ENCODE peak calls at places on chromosome 10, in four cellular contexts. One of them, this sample, is unnamed.

GRCh38 chr10:114327537-114328277 is 76.6 kb downstream of the AFAP1L2 start:
- DNase-seq in GOT3: no peak
- DNase-seq in CMK: no peak
- DNase-seq in left ventricle myocardium inferior: peak; percentile 59
- DNase-seq in this sample: no peak

GRCh38 chr10:43861966-43862751 is 213.5 kb upstream of the ZNF32 start:
- DNase-seq in GOT3: no peak
- DNase-seq in left ventricle myocardium inferior: no peak
- DNase-seq in CMK: no peak
- DNase-seq in this sample: no peak

GRCh38 chr10:132606536-132607316 is 69.1 kb downstream of the INPP5A start:
- DNase-seq in CMK: no peak
- DNase-seq in left ventricle myocardium inferior: peak; percentile 56
- DNase-seq in GOT3: no peak
- DNase-seq in this sample: no peak

GRCh38 chr10:97891497-97892167 is 42.0 kb downstream of the GOLGA7B start:
- DNase-seq in CMK: no peak
- DNase-seq in left ventricle myocardium inferior: no peak
- DNase-seq in GOT3: no peak
- DNase-seq in this sample: no peak

GRCh38 chr10:103153302-103153759 is 39.7 kb downstream of the NT5C2 start:
- DNase-seq in CMK: no peak
- DNase-seq in GOT3: no peak
- DNase-seq in left ventricle myocardium inferior: no peak
- DNase-seq in this sample: no peak

GRCh38 chr10:74179124-74179710 is 28.2 kb downstream of the ADK start:
- DNase-seq in left ventricle myocardium inferior: no peak
- DNase-seq in GOT3: no peak
- DNase-seq in CMK: no peak
- DNase-seq in this sample: no peak

GRCh38 chr10:51815723-51816122 is 116.3 kb upstream of the CSTF2T start:
- DNase-seq in left ventricle myocardium inferior: no peak
- DNase-seq in CMK: no peak
- DNase-seq in GOT3: no peak
- DNase-seq in this sample: no peak

GRCh38 chr10:69847883-69848282 is 46.2 kb downstream of the COL13A1 start:
- DNase-seq in GOT3: no peak
- DNase-seq in CMK: no peak
- DNase-seq in left ventricle myocardium inferior: no peak
- DNase-seq in this sample: no peak

GRCh38 chr10:73248259-73248724 is 1.2 kb upstream of the DNAJC9 start:
- DNase-seq in CMK: no peak
- DNase-seq in left ventricle myocardium inferior: no peak
- DNase-seq in GOT3: no peak
- DNase-seq in this sample: no peak

GRCh38 chr10:92594194-92594593 is 1.3 kb downstream of the KIF11 start:
- DNase-seq in left ventricle myocardium inferior: no peak
- DNase-seq in CMK: no peak
- DNase-seq in GOT3: no peak
- DNase-seq in this sample: no peak

GRCh38 chr10:82075605-82076004 is 200.6 kb downstream of the NRG3 start:
- DNase-seq in left ventricle myocardium inferior: no peak
- DNase-seq in CMK: no peak
- DNase-seq in GOT3: no peak
- DNase-seq in this sample: no peak

GRCh38 chr10:89210794-89211425 is 3.8 kb upstream of the CH25H start:
- DNase-seq in GOT3: no peak
- DNase-seq in CMK: no peak
- DNase-seq in left ventricle myocardium inferior: no peak
- DNase-seq in this sample: no peak

GRCh38 chr10:58952747-58953466 is 223.5 kb upstream of the PHYHIPL start:
- DNase-seq in left ventricle myocardium inferior: no peak
- DNase-seq in GOT3: no peak
- DNase-seq in CMK: no peak
- DNase-seq in this sample: peak; percentile 65

GRCh38 chr10:23965880-23966279 is 243.1 kb upstream of the KIAA1217 start:
- DNase-seq in CMK: no peak
- DNase-seq in GOT3: no peak
- DNase-seq in left ventricle myocardium inferior: no peak
- DNase-seq in this sample: no peak

GRCh38 chr10:24947304-24948097 is 4.9 kb downstream of the PRTFDC1 start:
- DNase-seq in CMK: no peak
- DNase-seq in GOT3: no peak
- DNase-seq in left ventricle myocardium inferior: no peak
- DNase-seq in this sample: no peak

GRCh38 chr10:1560535-1561192 is 176.7 kb downstream of the ADARB2 start:
- DNase-seq in left ventricle myocardium inferior: no peak
- DNase-seq in GOT3: no peak
- DNase-seq in CMK: no peak
- DNase-seq in this sample: no peak

GRCh38 chr10:70778267-70778924 is 6.8 kb downstream of the TBATA start:
- DNase-seq in GOT3: no peak
- DNase-seq in CMK: no peak
- DNase-seq in left ventricle myocardium inferior: no peak
- DNase-seq in this sample: no peak

GRCh38 chr10:11002916-11003315 is 14.8 kb upstream of the CELF2 start:
- DNase-seq in left ventricle myocardium inferior: no peak
- DNase-seq in GOT3: no peak
- DNase-seq in CMK: no peak
- DNase-seq in this sample: no peak

GRCh38 chr10:73965890-73966768 is 31.8 kb upstream of the VCL start:
- DNase-seq in GOT3: peak; percentile 84
- DNase-seq in CMK: no peak
- DNase-seq in left ventricle myocardium inferior: peak; percentile 80
- DNase-seq in this sample: peak; percentile 70

This sample was measured in Calu3.